ENCODE peak calls at places on chromosomes 11 and 22, in ten cellular contexts. One of them, this sample, is unnamed.

GRCh38 chr11:35187996-35188395 is 49.0 kb downstream of the CD44 start:
- DNase-seq in fibroblast of the aortic adventitia: no peak
- DNase-seq in brain microvascular endothelial cell: no peak
- DNase-seq in activated T-cell treated with anti-CD3 and anti-CD28 coated beads for 1 hour: no peak
- DNase-seq in AG09309: no peak
- DNase-seq in skeletal muscle cell: no peak
- DNase-seq in stimulated activated CD8-positive, alpha-beta memory T cell treated with anti-CD3 and anti-CD28 coated beads, Interleukin-7, amount 100 ng/mL, for 4 hours: no peak
- DNase-seq in stromal cell of bone marrow: no peak
- DNase-seq in NCI-H510A treated with DMSO at 0.1 percent for 48 hours: no peak
- DNase-seq in NCI-H2081: no peak
- DNase-seq in this sample: no peak

GRCh38 chr22:39266398-39267030 is 21.7 kb upstream of the PDGFB start:
- DNase-seq in skeletal muscle cell: peak; percentile 77
- DNase-seq in stimulated activated CD8-positive, alpha-beta memory T cell treated with anti-CD3 and anti-CD28 coated beads, Interleukin-7, amount 100 ng/mL, for 4 hours: no peak
- DNase-seq in brain microvascular endothelial cell: peak; percentile 22
- DNase-seq in NCI-H510A treated with DMSO at 0.1 percent for 48 hours: no peak
- DNase-seq in stromal cell of bone marrow: no peak
- DNase-seq in AG09309: no peak
- DNase-seq in fibroblast of the aortic adventitia: peak; percentile 31
- DNase-seq in NCI-H2081: no peak
- DNase-seq in activated T-cell treated with anti-CD3 and anti-CD28 coated beads for 1 hour: no peak
- DNase-seq in this sample: no peak

GRCh38 chr22:35465109-35465701 is 65.3 kb downstream of the MCM5 start:
- DNase-seq in NCI-H2081: no peak
- DNase-seq in NCI-H510A treated with DMSO at 0.1 percent for 48 hours: no peak
- DNase-seq in stimulated activated CD8-positive, alpha-beta memory T cell treated with anti-CD3 and anti-CD28 coated beads, Interleukin-7, amount 100 ng/mL, for 4 hours: no peak
- DNase-seq in stromal cell of bone marrow: no peak
- DNase-seq in brain microvascular endothelial cell: no peak
- DNase-seq in skeletal muscle cell: no peak
- DNase-seq in activated T-cell treated with anti-CD3 and anti-CD28 coated beads for 1 hour: no peak
- DNase-seq in AG09309: no peak
- DNase-seq in fibroblast of the aortic adventitia: no peak
- DNase-seq in this sample: no peak

GRCh38 chr22:28977481-28977971 is 84.1 kb downstream of the C22orf31 start:
- DNase-seq in skeletal muscle cell: no peak
- DNase-seq in NCI-H510A treated with DMSO at 0.1 percent for 48 hours: no peak
- DNase-seq in AG09309: no peak
- DNase-seq in stromal cell of bone marrow: no peak
- DNase-seq in brain microvascular endothelial cell: peak; percentile 28
- DNase-seq in fibroblast of the aortic adventitia: peak; percentile 47
- DNase-seq in NCI-H2081: no peak
- DNase-seq in stimulated activated CD8-positive, alpha-beta memory T cell treated with anti-CD3 and anti-CD28 coated beads, Interleukin-7, amount 100 ng/mL, for 4 hours: no peak
- DNase-seq in activated T-cell treated with anti-CD3 and anti-CD28 coated beads for 1 hour: no peak
- DNase-seq in this sample: peak; percentile 51

GRCh38 chr11:808427-809286 is 1.1 kb upstream of the RPLP2 start:
- DNase-seq in AG09309: no peak
- DNase-seq in NCI-H2081: no peak
- DNase-seq in stimulated activated CD8-positive, alpha-beta memory T cell treated with anti-CD3 and anti-CD28 coated beads, Interleukin-7, amount 100 ng/mL, for 4 hours: no peak
- DNase-seq in NCI-H510A treated with DMSO at 0.1 percent for 48 hours: no peak
- DNase-seq in stromal cell of bone marrow: no peak
- DNase-seq in brain microvascular endothelial cell: no peak
- DNase-seq in activated T-cell treated with anti-CD3 and anti-CD28 coated beads for 1 hour: no peak
- DNase-seq in skeletal muscle cell: no peak
- DNase-seq in fibroblast of the aortic adventitia: no peak
- DNase-seq in this sample: no peak

GRCh38 chr11:94793002-94793401 is 24.8 kb downstream of the AMOTL1 start:
- DNase-seq in skeletal muscle cell: no peak
- DNase-seq in NCI-H2081: no peak
- DNase-seq in activated T-cell treated with anti-CD3 and anti-CD28 coated beads for 1 hour: no peak
- DNase-seq in brain microvascular endothelial cell: no peak
- DNase-seq in NCI-H510A treated with DMSO at 0.1 percent for 48 hours: no peak
- DNase-seq in stimulated activated CD8-positive, alpha-beta memory T cell treated with anti-CD3 and anti-CD28 coated beads, Interleukin-7, amount 100 ng/mL, for 4 hours: no peak
- DNase-seq in fibroblast of the aortic adventitia: peak; percentile 63
- DNase-seq in stromal cell of bone marrow: no peak
- DNase-seq in AG09309: no peak
- DNase-seq in this sample: no peak

GRCh38 chr11:108733479-108734116 is 68.7 kb downstream of the DDX10 start:
- DNase-seq in activated T-cell treated with anti-CD3 and anti-CD28 coated beads for 1 hour: no peak
- DNase-seq in brain microvascular endothelial cell: peak; percentile 62
- DNase-seq in fibroblast of the aortic adventitia: peak; percentile 45
- DNase-seq in stimulated activated CD8-positive, alpha-beta memory T cell treated with anti-CD3 and anti-CD28 coated beads, Interleukin-7, amount 100 ng/mL, for 4 hours: no peak
- DNase-seq in NCI-H2081: no peak
- DNase-seq in AG09309: no peak
- DNase-seq in stromal cell of bone marrow: peak; percentile 44
- DNase-seq in skeletal muscle cell: peak; percentile 43
- DNase-seq in NCI-H510A treated with DMSO at 0.1 percent for 48 hours: no peak
- DNase-seq in this sample: peak; percentile 82

GRCh38 chr22:30969532-30970355 is 679 bp downstream of the TUG1 start:
- DNase-seq in skeletal muscle cell: peak; percentile 0
- DNase-seq in AG09309: no peak
- DNase-seq in NCI-H510A treated with DMSO at 0.1 percent for 48 hours: no peak
- DNase-seq in NCI-H2081: no peak
- DNase-seq in fibroblast of the aortic adventitia: peak; percentile 45
- DNase-seq in brain microvascular endothelial cell: peak; percentile 7
- DNase-seq in stimulated activated CD8-positive, alpha-beta memory T cell treated with anti-CD3 and anti-CD28 coated beads, Interleukin-7, amount 100 ng/mL, for 4 hours: no peak
- DNase-seq in stromal cell of bone marrow: no peak
- DNase-seq in activated T-cell treated with anti-CD3 and anti-CD28 coated beads for 1 hour: peak; percentile 20
- DNase-seq in this sample: peak; percentile 31

GRCh38 chr22:49620666-49621065 is 207.0 kb downstream of the BRD1 start:
- DNase-seq in skeletal muscle cell: no peak
- DNase-seq in stromal cell of bone marrow: no peak
- DNase-seq in brain microvascular endothelial cell: no peak
- DNase-seq in stimulated activated CD8-positive, alpha-beta memory T cell treated with anti-CD3 and anti-CD28 coated beads, Interleukin-7, amount 100 ng/mL, for 4 hours: no peak
- DNase-seq in activated T-cell treated with anti-CD3 and anti-CD28 coated beads for 1 hour: no peak
- DNase-seq in NCI-H2081: no peak
- DNase-seq in NCI-H510A treated with DMSO at 0.1 percent for 48 hours: no peak
- DNase-seq in fibroblast of the aortic adventitia: no peak
- DNase-seq in AG09309: no peak
- DNase-seq in this sample: no peak

GRCh38 chr11:34281256-34281655 is 76.6 kb downstream of the ABTB2 start:
- DNase-seq in NCI-H510A treated with DMSO at 0.1 percent for 48 hours: no peak
- DNase-seq in stimulated activated CD8-positive, alpha-beta memory T cell treated with anti-CD3 and anti-CD28 coated beads, Interleukin-7, amount 100 ng/mL, for 4 hours: no peak
- DNase-seq in skeletal muscle cell: no peak
- DNase-seq in NCI-H2081: no peak
- DNase-seq in AG09309: no peak
- DNase-seq in fibroblast of the aortic adventitia: peak; percentile 64
- DNase-seq in stromal cell of bone marrow: no peak
- DNase-seq in activated T-cell treated with anti-CD3 and anti-CD28 coated beads for 1 hour: no peak
- DNase-seq in brain microvascular endothelial cell: no peak
- DNase-seq in this sample: no peak

GRCh38 chr22:50587407-50587806 is 4.8 kb upstream of the CHKB start:
- DNase-seq in NCI-H510A treated with DMSO at 0.1 percent for 48 hours: no peak
- DNase-seq in brain microvascular endothelial cell: no peak
- DNase-seq in activated T-cell treated with anti-CD3 and anti-CD28 coated beads for 1 hour: no peak
- DNase-seq in fibroblast of the aortic adventitia: no peak
- DNase-seq in stromal cell of bone marrow: no peak
- DNase-seq in AG09309: no peak
- DNase-seq in skeletal muscle cell: no peak
- DNase-seq in stimulated activated CD8-positive, alpha-beta memory T cell treated with anti-CD3 and anti-CD28 coated beads, Interleukin-7, amount 100 ng/mL, for 4 hours: no peak
- DNase-seq in NCI-H2081: no peak
- DNase-seq in this sample: no peak

GRCh38 chr22:39498368-39498767 is 3.7 kb upstream of the MIEF1 start:
- DNase-seq in NCI-H510A treated with DMSO at 0.1 percent for 48 hours: no peak
- DNase-seq in stromal cell of bone marrow: no peak
- DNase-seq in skeletal muscle cell: no peak
- DNase-seq in activated T-cell treated with anti-CD3 and anti-CD28 coated beads for 1 hour: no peak
- DNase-seq in stimulated activated CD8-positive, alpha-beta memory T cell treated with anti-CD3 and anti-CD28 coated beads, Interleukin-7, amount 100 ng/mL, for 4 hours: no peak
- DNase-seq in fibroblast of the aortic adventitia: no peak
- DNase-seq in AG09309: no peak
- DNase-seq in NCI-H2081: peak; percentile 85
- DNase-seq in brain microvascular endothelial cell: no peak
- DNase-seq in this sample: no peak

GRCh38 chr11:63882555-63883242 is 34.3 kb downstream of the RCOR2 start:
- DNase-seq in stromal cell of bone marrow: no peak
- DNase-seq in AG09309: no peak
- DNase-seq in fibroblast of the aortic adventitia: no peak
- DNase-seq in activated T-cell treated with anti-CD3 and anti-CD28 coated beads for 1 hour: no peak
- DNase-seq in skeletal muscle cell: no peak
- DNase-seq in NCI-H510A treated with DMSO at 0.1 percent for 48 hours: no peak
- DNase-seq in stimulated activated CD8-positive, alpha-beta memory T cell treated with anti-CD3 and anti-CD28 coated beads, Interleukin-7, amount 100 ng/mL, for 4 hours: no peak
- DNase-seq in NCI-H2081: no peak
- DNase-seq in brain microvascular endothelial cell: no peak
- DNase-seq in this sample: no peak

GRCh38 chr11:17736921-17737817 is 2.6 kb downstream of the KCNC1 start:
- DNase-seq in NCI-H510A treated with DMSO at 0.1 percent for 48 hours: no peak
- DNase-seq in AG09309: no peak
- DNase-seq in fibroblast of the aortic adventitia: no peak
- DNase-seq in NCI-H2081: no peak
- DNase-seq in activated T-cell treated with anti-CD3 and anti-CD28 coated beads for 1 hour: no peak
- DNase-seq in stimulated activated CD8-positive, alpha-beta memory T cell treated with anti-CD3 and anti-CD28 coated beads, Interleukin-7, amount 100 ng/mL, for 4 hours: no peak
- DNase-seq in stromal cell of bone marrow: no peak
- DNase-seq in brain microvascular endothelial cell: no peak
- DNase-seq in skeletal muscle cell: no peak
- DNase-seq in this sample: no peak

GRCh38 chr11:126357055-126357962 is 1.8 kb downstream of the ST3GAL4 start:
- DNase-seq in AG09309: no peak
- DNase-seq in brain microvascular endothelial cell: no peak
- DNase-seq in stromal cell of bone marrow: no peak
- DNase-seq in skeletal muscle cell: no peak
- DNase-seq in activated T-cell treated with anti-CD3 and anti-CD28 coated beads for 1 hour: no peak
- DNase-seq in NCI-H510A treated with DMSO at 0.1 percent for 48 hours: no peak
- DNase-seq in NCI-H2081: no peak
- DNase-seq in stimulated activated CD8-positive, alpha-beta memory T cell treated with anti-CD3 and anti-CD28 coated beads, Interleukin-7, amount 100 ng/mL, for 4 hours: no peak
- DNase-seq in fibroblast of the aortic adventitia: no peak
- DNase-seq in this sample: no peak

This sample was measured in astrocyte.